ENCODE peak calls at places on chromosomes 2 and 18, in eight cellular contexts. B is skeletal muscle cell, D is NT2/D1, K is keratinocyte, A is mesenchymal stem cell, Y is upper lobe of right lung, X is aorta, L is dorsolateral prefrontal cortex. J is an unnamed sample.

GRCh38 chr18:43043626-43044025 is 71.9 kb downstream of the RIT2 start:
- DNase-seq in B (no peak), D (no peak), K (no peak), A (no peak), Y (no peak), X (no peak), L (no peak), J (no peak)

GRCh38 chr2:181074457-181074856 is 94.1 kb downstream of the UBE2E3 start:
- DNase-seq in B (no peak), D (no peak), K (no peak), A (peak), Y (no peak), X (no peak), L (no peak), J (peak)

GRCh38 chr18:59697236-59697932 is at the start of gene CCBE1:
- DNase-seq in B (no peak), D (peak), K (no peak), A (peak), Y (peak), X (peak), L (peak), J (peak)

GRCh38 chr2:218149098-218149497 is 17.7 kb downstream of the CXCR1 start:
- DNase-seq in B (no peak), D (no peak), K (no peak), A (no peak), Y (no peak), X (no peak), L (no peak), J (no peak)

GRCh38 chr2:239529313-239530015 is 128.6 kb upstream of the HDAC4 start:
- DNase-seq in B (no peak), D (no peak), K (no peak), A (no peak), Y (no peak), X (peak), L (no peak), J (no peak)

GRCh38 chr2:51103205-51103604 is 71.3 kb upstream of the NRXN1 start:
- DNase-seq in B (peak), D (peak), K (no peak), A (peak), Y (peak), X (no peak), L (no peak), J (no peak)

GRCh38 chr2:7011376-7012083 is 94.3 kb downstream of the RNF144A start:
- DNase-seq in B (peak), D (no peak), K (peak), A (peak), Y (no peak), X (no peak), L (no peak), J (peak)

GRCh38 chr2:172408143-172408766 is 19.1 kb upstream of the ITGA6 start:
- DNase-seq in B (no peak), D (no peak), K (peak), A (no peak), Y (no peak), X (no peak), L (no peak), J (no peak)

GRCh38 chr2:31828891-31829290 is 181.9 kb downstream of the MEMO1 start:
- DNase-seq in B (no peak), D (no peak), K (no peak), A (no peak), Y (no peak), X (no peak), L (no peak), J (no peak)

GRCh38 chr2:20693317-20693716 is 26.4 kb downstream of the GDF7 start:
- DNase-seq in B (no peak), D (no peak), K (no peak), A (no peak), Y (no peak), X (no peak), L (no peak), J (no peak)

GRCh38 chr2:172667926-172668325 is 67.7 kb upstream of the RAPGEF4 start:
- DNase-seq in B (no peak), D (no peak), K (no peak), A (no peak), Y (no peak), X (no peak), L (no peak), J (no peak)

GRCh38 chr2:47339745-47340541 is 63.0 kb upstream of the MSH2 start:
- DNase-seq in B (peak), D (no peak), K (peak), A (peak), Y (no peak), X (no peak), L (no peak), J (peak)

GRCh38 chr2:39433586-39434195 is 3.4 kb downstream of the MAP4K3 start:
- DNase-seq in B (no peak), D (no peak), K (no peak), A (no peak), Y (no peak), X (no peak), L (no peak), J (peak)

GRCh38 chr2:236986524-236987330 is 99.0 kb upstream of the COPS8 start:
- DNase-seq in B (no peak), D (no peak), K (no peak), A (no peak), Y (no peak), X (no peak), L (no peak), J (no peak)

GRCh38 chr2:3827673-3828575 is 124.5 kb downstream of the DCDC2C start:
- DNase-seq in B (peak), D (no peak), K (no peak), A (no peak), Y (no peak), X (no peak), L (no peak), J (peak)

GRCh38 chr2:168210216-168210897 is 37.0 kb downstream of the STK39 start:
- DNase-seq in B (no peak), D (no peak), K (no peak), A (no peak), Y (no peak), X (no peak), L (no peak), J (peak)

GRCh38 chr2:98308068-98308467 is 38.2 kb upstream of the CNGA3 start:
- DNase-seq in B (no peak), D (no peak), K (no peak), A (no peak), Y (no peak), X (no peak), L (no peak), J (no peak)

GRCh38 chr18:13582283-13582682 is 144.1 kb downstream of the FAM210A start:
- DNase-seq in B (no peak), D (no peak), K (no peak), A (no peak), Y (no peak), X (no peak), L (no peak), J (no peak)

GRCh38 chr2:147774805-147775204 is 70.0 kb upstream of the ACVR2A start:
- DNase-seq in B (no peak), D (no peak), K (no peak), A (no peak), Y (no peak), X (no peak), L (no peak), J (no peak)

GRCh38 chr2:207416936-207417718 is 112.6 kb upstream of the CREB1 start:
- DNase-seq in B (no peak), D (no peak), K (no peak), A (no peak), Y (no peak), X (no peak), L (no peak), J (no peak)

GRCh38 chr18:53056064-53056463 is 716.1 kb downstream of the DCC start:
- DNase-seq in B (no peak), D (no peak), K (no peak), A (no peak), Y (no peak), X (no peak), L (no peak), J (no peak)

GRCh38 chr2:60958361-60958760 is 59.2 kb upstream of the PEX13 start:
- DNase-seq in B (no peak), D (no peak), K (no peak), A (no peak), Y (no peak), X (no peak), L (no peak), J (peak)

GRCh38 chr2:171410624-171411023 is 23.2 kb downstream of the METTL8 start:
- DNase-seq in B (no peak), D (no peak), K (no peak), A (no peak), Y (no peak), X (no peak), L (no peak), J (peak)

GRCh38 chr2:96556441-96557330 is 20.1 kb downstream of the ARID5A start:
- DNase-seq in B (no peak), D (no peak), K (peak), A (peak), Y (no peak), X (peak), L (no peak), J (no peak)

GRCh38 chr2:158797963-158798700 is 3.0 kb downstream of the DAPL1 start:
- DNase-seq in B (no peak), D (no peak), K (no peak), A (no peak), Y (no peak), X (no peak), L (no peak), J (no peak)

GRCh38 chr2:144514731-144515424 is 5.0 kb downstream of the ZEB2 start:
- DNase-seq in B (no peak), D (no peak), K (no peak), A (no peak), Y (no peak), X (no peak), L (no peak), J (peak)

GRCh38 chr2:144516981-144517824 is 2.7 kb downstream of the ZEB2 start:
- DNase-seq in B (peak), D (no peak), K (no peak), A (peak), Y (peak), X (peak), L (peak), J (peak)

GRCh38 chr2:144516417-144516980 is 3.4 kb downstream of the ZEB2 start:
- DNase-seq in B (no peak), D (no peak), K (no peak), A (no peak), Y (peak), X (peak), L (no peak), J (peak)

GRCh38 chr2:144515425-144515693 is 4.6 kb downstream of the ZEB2 start:
- DNase-seq in B (no peak), D (no peak), K (no peak), A (no peak), Y (no peak), X (no peak), L (no peak), J (peak)

GRCh38 chr2:144515694-144516416 is 4.1 kb downstream of the ZEB2 start:
- DNase-seq in B (no peak), D (no peak), K (no peak), A (peak), Y (peak), X (peak), L (peak), J (peak)
- H3K4me3 ChIP-seq in B (peak), D (peak), K (peak), A (peak), Y (peak), X (peak), L (peak), J (peak)

GRCh38 chr2:222423632-222424280 is 587 bp upstream of the SGPP2 start:
- DNase-seq in B (no peak), D (no peak), K (no peak), A (peak), Y (peak), X (no peak), L (no peak), J (no peak)
- H3K4me3 ChIP-seq in B (no peak), D (peak), K (peak), A (peak), Y (peak), X (no peak), L (peak), J (no peak)

GRCh38 chr2:191682148-191682547 is 4.2 kb downstream of the NABP1 start:
- DNase-seq in B (no peak), D (no peak), K (no peak), A (no peak), Y (no peak), X (no peak), L (no peak), J (no peak)
- H3K4me3 ChIP-seq in B (no peak), D (no peak), K (peak), A (no peak), Y (no peak), X (no peak), L (no peak), J (peak)

GRCh38 chr2:240832205-240832727 is 12.2 kb upstream of the KIF1A start:
- DNase-seq in B (peak), D (peak), K (peak), A (peak), Y (peak), X (peak), L (peak), J (peak)
- H3K4me3 ChIP-seq in B (peak), D (peak), K (peak), A (no peak), Y (peak), X (no peak), L (peak), J (peak)

DNA sequence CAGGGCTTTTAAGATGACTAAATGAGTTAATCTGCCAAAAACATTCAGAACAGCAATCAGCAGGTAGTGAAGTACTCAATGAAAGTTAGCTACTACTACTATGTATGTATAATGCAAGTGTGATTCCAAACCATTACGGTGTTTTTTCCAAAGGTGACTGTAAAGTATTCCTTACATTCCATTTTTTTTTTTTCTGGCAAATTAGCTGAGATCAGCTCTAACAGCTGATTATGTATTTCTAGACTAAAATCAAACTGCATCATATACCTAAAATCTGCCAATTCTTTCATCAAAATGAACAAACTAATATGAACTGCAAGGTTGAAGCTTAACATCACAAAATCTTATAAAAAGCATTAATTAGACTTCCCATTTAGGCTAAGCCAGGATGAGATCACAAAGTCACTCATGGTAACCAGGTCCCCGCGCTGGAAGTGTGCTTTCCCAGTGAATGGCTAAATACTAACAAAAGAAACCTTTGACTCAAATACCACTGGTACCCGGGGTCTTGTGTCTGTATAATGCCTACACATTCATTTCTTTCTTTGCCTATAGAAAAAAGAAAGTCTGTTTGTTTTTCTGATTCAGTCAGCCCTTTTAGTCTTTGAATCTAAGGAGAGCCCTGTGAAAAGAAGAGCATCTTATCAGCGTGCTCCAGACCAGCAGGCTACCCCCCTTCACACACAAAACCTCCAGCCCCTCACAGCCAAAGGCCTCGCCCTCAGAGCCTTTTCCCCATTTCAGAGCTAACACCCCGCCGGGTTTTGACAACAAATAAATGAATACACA is 88.3 kb downstream of the RBMS1 start:
- DNase-seq in B (no peak), D (peak), K (no peak), A (no peak), Y (no peak), X (no peak), L (no peak), J (no peak)
- H3K4me3 ChIP-seq in B (peak), D (peak), K (peak), A (peak), Y (peak), X (peak), L (peak), J (peak)

DNA sequence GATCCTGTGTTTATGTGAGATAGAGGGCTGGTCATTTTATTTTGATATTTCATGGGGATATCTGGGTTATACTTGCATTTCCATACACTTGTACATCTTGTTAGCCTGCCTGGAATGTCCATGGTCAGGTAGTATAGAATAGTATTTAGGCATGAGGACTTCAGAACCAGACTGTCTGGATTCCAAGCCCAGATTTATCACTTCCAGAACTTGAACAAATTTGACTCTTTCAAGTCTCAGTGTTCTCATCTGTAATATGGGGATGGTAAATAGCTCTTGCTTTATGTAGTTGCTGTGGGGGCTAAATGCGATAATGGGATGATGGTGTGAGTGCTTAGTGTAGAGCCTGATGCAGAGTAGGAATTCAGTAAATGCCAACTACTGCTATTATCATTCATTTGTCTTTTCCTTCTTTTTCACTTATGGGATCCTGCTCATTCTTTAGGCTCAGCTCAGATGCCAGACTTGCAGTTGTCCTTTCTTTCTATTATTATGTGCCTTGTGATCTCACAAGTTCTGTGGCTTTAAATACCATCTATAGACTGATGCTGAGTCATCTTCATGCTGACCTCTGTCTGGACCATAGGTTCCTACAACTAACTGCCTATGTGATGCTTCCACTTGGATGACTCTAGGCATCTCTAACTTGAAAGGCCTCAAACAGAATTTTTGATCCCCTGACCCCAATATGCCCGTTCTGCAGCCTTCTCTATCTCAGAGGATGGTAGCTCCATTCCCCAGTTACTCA is 67.4 kb downstream of the POLE4 start:
- DNase-seq in B (peak), D (no peak), K (no peak), A (peak), Y (no peak), X (no peak), L (no peak), J (no peak)
- H3K4me3 ChIP-seq in B (no peak), D (no peak), K (no peak), A (no peak), Y (no peak), X (no peak), L (no peak), J (no peak)